ENCODE peak calls at places on chromosome 3, in five cellular contexts. One of them, this sample, is unnamed.

GRCh38 chr3:5007873-5008272 is 28.6 kb downstream of the BHLHE40 start:
- DNase-seq in IMR-90: no peak
- DNase-seq in suprapubic skin: no peak
- DNase-seq in transverse colon: no peak
- DNase-seq in ovary: no peak
- DNase-seq in this sample: no peak

GRCh38 chr3:11567516-11568467 is 75.9 kb downstream of the VGLL4 start:
- DNase-seq in ovary: no peak
- DNase-seq in suprapubic skin: peak; percentile 81
- DNase-seq in transverse colon: no peak
- DNase-seq in IMR-90: peak; percentile 84
- DNase-seq in this sample: no peak

GRCh38 chr3:4839278-4839677 is 140.0 kb upstream of the BHLHE40 start:
- DNase-seq in transverse colon: no peak
- DNase-seq in ovary: no peak
- DNase-seq in IMR-90: no peak
- DNase-seq in suprapubic skin: no peak
- DNase-seq in this sample: no peak

GRCh38 chr3:127781411-127782001 is 40.8 kb downstream of the MGLL start:
- DNase-seq in transverse colon: no peak
- DNase-seq in IMR-90: peak; percentile 85
- DNase-seq in ovary: no peak
- DNase-seq in suprapubic skin: no peak
- DNase-seq in this sample: peak; percentile 74

GRCh38 chr3:146747928-146748327 is 142.8 kb upstream of the PLSCR5 start:
- DNase-seq in IMR-90: peak; percentile 33
- DNase-seq in suprapubic skin: no peak
- DNase-seq in ovary: no peak
- DNase-seq in transverse colon: no peak
- DNase-seq in this sample: no peak

GRCh38 chr3:129123314-129124060 is 1.9 kb upstream of the RAB43 start:
- DNase-seq in transverse colon: peak; percentile 27
- DNase-seq in IMR-90: peak; percentile 50
- DNase-seq in ovary: no peak
- DNase-seq in suprapubic skin: no peak
- DNase-seq in this sample: no peak

GRCh38 chr3:117404153-117404552 is 694.6 kb downstream of the TUSC7 start:
- DNase-seq in suprapubic skin: no peak
- DNase-seq in IMR-90: no peak
- DNase-seq in transverse colon: no peak
- DNase-seq in ovary: no peak
- DNase-seq in this sample: no peak

GRCh38 chr3:118199044-118199443 is 835.6 kb downstream of the IGSF11 start:
- DNase-seq in transverse colon: no peak
- DNase-seq in suprapubic skin: no peak
- DNase-seq in ovary: no peak
- DNase-seq in IMR-90: no peak
- DNase-seq in this sample: no peak

GRCh38 chr3:135083756-135084155 is 288.7 kb downstream of the EPHB1 start:
- DNase-seq in suprapubic skin: no peak
- DNase-seq in transverse colon: no peak
- DNase-seq in IMR-90: no peak
- DNase-seq in ovary: no peak
- DNase-seq in this sample: no peak

GRCh38 chr3:146640955-146641867 is 36.1 kb upstream of the PLSCR5 start:
- DNase-seq in suprapubic skin: no peak
- DNase-seq in IMR-90: peak; percentile 37
- DNase-seq in transverse colon: no peak
- DNase-seq in ovary: no peak
- DNase-seq in this sample: no peak

GRCh38 chr3:6821411-6821810 is 39.5 kb upstream of the GRM7 start:
- DNase-seq in transverse colon: no peak
- DNase-seq in suprapubic skin: no peak
- DNase-seq in ovary: no peak
- DNase-seq in IMR-90: no peak
- DNase-seq in this sample: no peak

GRCh38 chr3:66544619-66545429 is 44.0 kb upstream of the LRIG1 start:
- DNase-seq in ovary: no peak
- DNase-seq in transverse colon: no peak
- DNase-seq in suprapubic skin: no peak
- DNase-seq in IMR-90: no peak
- DNase-seq in this sample: no peak

GRCh38 chr3:31132132-31132769 is 237.8 kb upstream of the GADL1 start:
- DNase-seq in suprapubic skin: no peak
- DNase-seq in ovary: no peak
- DNase-seq in transverse colon: no peak
- DNase-seq in IMR-90: peak; percentile 53
- DNase-seq in this sample: no peak

GRCh38 chr3:52934626-52935530 is 37.5 kb upstream of the STIMATE start:
- DNase-seq in suprapubic skin: no peak
- DNase-seq in transverse colon: peak; percentile 45
- DNase-seq in ovary: peak; percentile 24
- DNase-seq in IMR-90: peak; percentile 64
- DNase-seq in this sample: no peak

GRCh38 chr3:101779808-101780366 is 876 bp downstream of the NXPE3 start:
- DNase-seq in transverse colon: no peak
- DNase-seq in ovary: no peak
- DNase-seq in suprapubic skin: no peak
- DNase-seq in IMR-90: no peak
- DNase-seq in this sample: no peak

GRCh38 chr3:137767146-137768020 is 3.3 kb downstream of the SOX14 start:
- DNase-seq in IMR-90: no peak
- DNase-seq in suprapubic skin: no peak
- DNase-seq in transverse colon: no peak
- DNase-seq in ovary: no peak
- DNase-seq in this sample: no peak

GRCh38 chr3:4042070-4042469 is 242.8 kb downstream of the LRRN1 start:
- DNase-seq in suprapubic skin: no peak
- DNase-seq in IMR-90: no peak
- DNase-seq in ovary: no peak
- DNase-seq in transverse colon: no peak
- DNase-seq in this sample: no peak

GRCh38 chr3:39639344-39640236 is 169.8 kb upstream of the MYRIP start:
- DNase-seq in ovary: no peak
- DNase-seq in transverse colon: no peak
- DNase-seq in suprapubic skin: no peak
- DNase-seq in IMR-90: peak; percentile 96
- DNase-seq in this sample: no peak

GRCh38 chr3:181715601-181716340 is 4.0 kb downstream of the SOX2 start:
- DNase-seq in suprapubic skin: no peak
- DNase-seq in IMR-90: no peak
- DNase-seq in transverse colon: no peak
- DNase-seq in ovary: no peak
- DNase-seq in this sample: no peak

GRCh38 chr3:6929918-6930317 is 69.0 kb downstream of the GRM7 start:
- DNase-seq in suprapubic skin: no peak
- DNase-seq in IMR-90: no peak
- DNase-seq in ovary: no peak
- DNase-seq in transverse colon: no peak
- DNase-seq in this sample: no peak

GRCh38 chr3:93973160-93974126 is at the start of gene PROS1:
- DNase-seq in ovary: peak; percentile 86
- DNase-seq in suprapubic skin: peak; percentile 93
- DNase-seq in IMR-90: peak; percentile 68
- DNase-seq in transverse colon: peak; percentile 83
- DNase-seq in this sample: peak; percentile 89
- TF ChIP-seq POLR2A in ovary: peak; percentile 65
- TF ChIP-seq POLR2A in suprapubic skin: peak; percentile 42
- TF ChIP-seq POLR2A in IMR-90: no peak
- TF ChIP-seq POLR2A in transverse colon: no peak
- TF ChIP-seq POLR2A in this sample: no peak

GRCh38 chr3:76582098-76582497 is 457.8 kb upstream of the ROBO2 start:
- DNase-seq in IMR-90: no peak
- DNase-seq in transverse colon: no peak
- DNase-seq in suprapubic skin: no peak
- DNase-seq in ovary: no peak
- DNase-seq in this sample: no peak

GRCh38 chr3:76582632-76583378 is 457.1 kb upstream of the ROBO2 start:
- DNase-seq in ovary: no peak
- DNase-seq in transverse colon: no peak
- DNase-seq in suprapubic skin: no peak
- DNase-seq in IMR-90: peak; percentile 31
- DNase-seq in this sample: no peak

GRCh38 chr3:76586471-76586870 is 453.4 kb upstream of the ROBO2 start:
- DNase-seq in transverse colon: no peak
- DNase-seq in suprapubic skin: no peak
- DNase-seq in IMR-90: no peak
- DNase-seq in ovary: no peak
- DNase-seq in this sample: no peak

DNA sequence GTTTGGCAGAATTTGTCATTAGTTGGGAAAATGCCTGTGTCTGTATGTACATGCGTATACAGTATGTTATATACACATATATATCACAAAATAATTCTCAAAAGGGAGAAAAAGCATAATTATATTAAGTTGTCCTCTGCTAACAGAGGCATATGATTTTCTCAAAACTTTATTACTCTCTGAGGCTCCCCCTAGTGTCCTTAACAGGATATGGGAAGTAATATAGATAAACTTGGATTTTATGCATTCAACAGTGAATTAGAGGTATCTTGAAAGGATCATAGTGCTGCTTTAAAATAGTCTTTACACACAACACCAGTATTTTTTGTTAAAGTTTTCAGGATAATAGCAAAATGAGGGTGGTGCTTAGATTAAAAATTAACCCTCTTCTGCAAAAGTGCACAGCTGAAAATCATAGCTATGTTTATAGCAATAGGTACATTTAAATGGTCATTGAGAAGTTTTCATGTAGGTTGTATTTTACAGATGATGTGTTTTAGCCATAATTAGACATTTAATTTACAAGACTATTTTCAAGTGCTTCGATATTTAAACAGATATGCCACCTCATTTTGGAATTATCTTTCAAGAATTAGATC is 454.0 kb upstream of the ROBO2 start:
- DNase-seq in suprapubic skin: no peak
- DNase-seq in ovary: no peak
- DNase-seq in IMR-90: peak; percentile 32
- DNase-seq in transverse colon: no peak
- DNase-seq in this sample: no peak
- H3K27ac ChIP-seq in suprapubic skin: no peak overlapping the region
- H3K27ac ChIP-seq in ovary: no peak overlapping the region
- H3K27ac ChIP-seq in IMR-90: no peak overlapping the region
- H3K27ac ChIP-seq in transverse colon: no peak overlapping the region
- H3K27ac ChIP-seq in this sample: no peak overlapping the region

GRCh38 chr3:126358816-126359181 is 1.6 kb upstream of the KLF15 start:
- DNase-seq in suprapubic skin: peak; percentile 35
- DNase-seq in transverse colon: no peak
- DNase-seq in ovary: peak; percentile 9
- DNase-seq in IMR-90: no peak
- DNase-seq in this sample: peak; percentile 3
- H3K4me1 ChIP-seq in suprapubic skin: peaks cover 26% of the 10 kb centered on the region
- H3K4me1 ChIP-seq in transverse colon: peaks cover 14% of the 10 kb centered on the region
- H3K4me1 ChIP-seq in ovary: peaks cover 12% of the 10 kb centered on the region
- H3K4me1 ChIP-seq in IMR-90: peaks cover 3% of the 10 kb centered on the region
- H3K4me1 ChIP-seq in this sample: peaks cover 36% of the 10 kb centered on the region

GRCh38 chr3:162138509-162138908 is 641.9 kb downstream of the OTOL1 start:
- DNase-seq in IMR-90: no peak
- DNase-seq in ovary: no peak
- DNase-seq in suprapubic skin: no peak
- DNase-seq in transverse colon: no peak
- DNase-seq in this sample: peak; percentile 56

GRCh38 chr3:162141232-162141631 is 644.6 kb downstream of the OTOL1 start:
- DNase-seq in ovary: no peak
- DNase-seq in IMR-90: peak; percentile 77
- DNase-seq in suprapubic skin: no peak
- DNase-seq in transverse colon: no peak
- DNase-seq in this sample: no peak

GRCh38 chr3:162134571-162134970 is 638.0 kb downstream of the OTOL1 start:
- DNase-seq in ovary: no peak
- DNase-seq in IMR-90: no peak
- DNase-seq in suprapubic skin: no peak
- DNase-seq in transverse colon: no peak
- DNase-seq in this sample: no peak

GRCh38 chr3:162139841-162140240 is 643.2 kb downstream of the OTOL1 start:
- DNase-seq in suprapubic skin: no peak
- DNase-seq in transverse colon: no peak
- DNase-seq in IMR-90: no peak
- DNase-seq in ovary: no peak
- DNase-seq in this sample: no peak

DNA sequence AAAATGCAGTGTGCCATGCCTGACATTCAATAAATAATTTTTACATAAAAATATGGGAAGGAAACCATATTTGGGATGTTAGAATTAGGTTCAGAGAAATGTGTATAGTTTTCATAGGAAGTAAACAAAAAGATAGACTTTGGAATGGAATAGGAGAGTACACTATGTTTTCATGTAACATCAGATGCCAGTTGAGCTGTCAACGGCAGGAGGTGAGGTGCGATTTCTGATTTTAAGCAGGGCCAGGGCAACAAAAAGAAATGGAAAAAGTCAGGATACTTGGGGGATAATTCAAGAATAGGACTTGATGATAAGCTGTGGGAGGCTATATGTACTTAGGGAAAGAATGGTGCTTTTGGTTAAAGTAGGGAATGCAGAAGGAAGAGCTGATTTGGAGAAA is 639.5 kb downstream of the OTOL1 start:
- DNase-seq in ovary: no peak
- DNase-seq in transverse colon: no peak
- DNase-seq in suprapubic skin: no peak
- DNase-seq in IMR-90: no peak
- DNase-seq in this sample: peak; percentile 28
- TF ChIP-seq POLR2A in ovary: no peak
- TF ChIP-seq POLR2A in transverse colon: no peak
- TF ChIP-seq POLR2A in suprapubic skin: no peak
- TF ChIP-seq POLR2A in IMR-90: no peak
- TF ChIP-seq POLR2A in this sample: no peak

GRCh38 chr3:13482106-13482690 is 2.1 kb downstream of the HDAC11 start:
- DNase-seq in transverse colon: no peak
- DNase-seq in ovary: no peak
- DNase-seq in suprapubic skin: no peak
- DNase-seq in IMR-90: no peak
- DNase-seq in this sample: no peak
- H3K27ac ChIP-seq in transverse colon: no peak overlapping the region
- H3K27ac ChIP-seq in ovary: no peak overlapping the region
- H3K27ac ChIP-seq in suprapubic skin: no peak overlapping the region
- H3K27ac ChIP-seq in IMR-90: no peak overlapping the region
- H3K27ac ChIP-seq in this sample: no peak overlapping the region

This sample was measured in heart left ventricle.